ENCODE peak calls at places on chromosomes 7 and 10, in eight cellular contexts. One of them, this sample, is unnamed.

GRCh38 chr10:8758029-8758428 is 703.5 kb downstream of the GATA3 start:
- DNase-seq in transverse colon: no peak
- DNase-seq in left lung: no peak
- DNase-seq in left ventricle myocardium inferior: no peak
- DNase-seq in ovary: no peak
- DNase-seq in choroid plexus epithelial cell: peak
- DNase-seq in endothelial cell: no peak
- DNase-seq in AG04450: no peak
- DNase-seq in this sample: no peak

GRCh38 chr10:63166742-63167258 is 33.7 kb downstream of the NRBF2 start:
- DNase-seq in choroid plexus epithelial cell: peak
- DNase-seq in AG04450: peak
- DNase-seq in left lung: no peak
- DNase-seq in ovary: no peak
- DNase-seq in left ventricle myocardium inferior: no peak
- DNase-seq in transverse colon: no peak
- DNase-seq in endothelial cell: peak
- DNase-seq in this sample: no peak

GRCh38 chr7:127629268-127629854 is 11.4 kb upstream of the PAX4 start:
- DNase-seq in transverse colon: peak
- DNase-seq in AG04450: no peak
- DNase-seq in endothelial cell: peak
- DNase-seq in left ventricle myocardium inferior: no peak
- DNase-seq in choroid plexus epithelial cell: no peak
- DNase-seq in ovary: no peak
- DNase-seq in left lung: no peak
- DNase-seq in this sample: no peak

GRCh38 chr10:131724891-131725735 is 175.7 kb upstream of the PPP2R2D start:
- DNase-seq in left lung: no peak
- DNase-seq in ovary: no peak
- DNase-seq in transverse colon: no peak
- DNase-seq in AG04450: no peak
- DNase-seq in left ventricle myocardium inferior: no peak
- DNase-seq in endothelial cell: no peak
- DNase-seq in choroid plexus epithelial cell: no peak
- DNase-seq in this sample: no peak

GRCh38 chr7:158020706-158021095 is 566.9 kb downstream of the PTPRN2 start:
- DNase-seq in AG04450: no peak
- DNase-seq in left ventricle myocardium inferior: no peak
- DNase-seq in endothelial cell: no peak
- DNase-seq in left lung: peak
- DNase-seq in transverse colon: no peak
- DNase-seq in ovary: no peak
- DNase-seq in choroid plexus epithelial cell: no peak
- DNase-seq in this sample: no peak

GRCh38 chr10:69348824-69349541 is 67.7 kb downstream of the TACR2 start:
- DNase-seq in ovary: no peak
- DNase-seq in left lung: no peak
- DNase-seq in choroid plexus epithelial cell: peak
- DNase-seq in endothelial cell: no peak
- DNase-seq in transverse colon: peak
- DNase-seq in left ventricle myocardium inferior: peak
- DNase-seq in AG04450: peak
- DNase-seq in this sample: no peak

GRCh38 chr7:19352271-19352670 is 207.1 kb upstream of the FERD3L start:
- DNase-seq in choroid plexus epithelial cell: no peak
- DNase-seq in transverse colon: no peak
- DNase-seq in left ventricle myocardium inferior: no peak
- DNase-seq in endothelial cell: no peak
- DNase-seq in AG04450: peak
- DNase-seq in ovary: no peak
- DNase-seq in left lung: no peak
- DNase-seq in this sample: no peak

GRCh38 chr7:157900011-157900410 is 563.2 kb downstream of the DNAJB6 start:
- DNase-seq in left lung: no peak
- DNase-seq in endothelial cell: no peak
- DNase-seq in left ventricle myocardium inferior: no peak
- DNase-seq in ovary: no peak
- DNase-seq in choroid plexus epithelial cell: no peak
- DNase-seq in AG04450: no peak
- DNase-seq in transverse colon: no peak
- DNase-seq in this sample: no peak

GRCh38 chr10:62852961-62853702 is 37.0 kb upstream of the EGR2 start:
- DNase-seq in endothelial cell: no peak
- DNase-seq in AG04450: no peak
- DNase-seq in left ventricle myocardium inferior: no peak
- DNase-seq in transverse colon: no peak
- DNase-seq in ovary: no peak
- DNase-seq in left lung: no peak
- DNase-seq in choroid plexus epithelial cell: no peak
- DNase-seq in this sample: no peak

GRCh38 chr7:123580406-123581161 is 21.0 kb upstream of the ASB15 start:
- DNase-seq in left ventricle myocardium inferior: no peak
- DNase-seq in transverse colon: no peak
- DNase-seq in left lung: no peak
- DNase-seq in AG04450: no peak
- DNase-seq in endothelial cell: no peak
- DNase-seq in choroid plexus epithelial cell: peak
- DNase-seq in ovary: no peak
- DNase-seq in this sample: no peak

GRCh38 chr7:29853775-29854174 is 47.5 kb downstream of the WIPF3 start:
- DNase-seq in AG04450: no peak
- DNase-seq in transverse colon: no peak
- DNase-seq in endothelial cell: no peak
- DNase-seq in choroid plexus epithelial cell: no peak
- DNase-seq in left lung: no peak
- DNase-seq in ovary: no peak
- DNase-seq in left ventricle myocardium inferior: no peak
- DNase-seq in this sample: no peak

GRCh38 chr10:79452174-79452611 is 6.8 kb upstream of the ZCCHC24 start:
- DNase-seq in AG04450: peak
- DNase-seq in transverse colon: no peak
- DNase-seq in ovary: no peak
- DNase-seq in left ventricle myocardium inferior: no peak
- DNase-seq in left lung: no peak
- DNase-seq in choroid plexus epithelial cell: no peak
- DNase-seq in endothelial cell: no peak
- DNase-seq in this sample: no peak

GRCh38 chr10:131935260-131935659 is 34.5 kb downstream of the PPP2R2D start:
- DNase-seq in endothelial cell: no peak
- DNase-seq in transverse colon: no peak
- DNase-seq in choroid plexus epithelial cell: no peak
- DNase-seq in ovary: no peak
- DNase-seq in AG04450: no peak
- DNase-seq in left lung: no peak
- DNase-seq in left ventricle myocardium inferior: no peak
- DNase-seq in this sample: no peak

GRCh38 chr10:68223535-68224165 is 8.3 kb downstream of the ATOH7 start:
- DNase-seq in endothelial cell: no peak
- DNase-seq in left lung: no peak
- DNase-seq in ovary: no peak
- DNase-seq in choroid plexus epithelial cell: no peak
- DNase-seq in AG04450: no peak
- DNase-seq in transverse colon: peak
- DNase-seq in left ventricle myocardium inferior: no peak
- DNase-seq in this sample: no peak

GRCh38 chr7:101698964-101699363 is 69.9 kb upstream of the MYL10 start:
- DNase-seq in transverse colon: no peak
- DNase-seq in left lung: no peak
- DNase-seq in endothelial cell: no peak
- DNase-seq in choroid plexus epithelial cell: no peak
- DNase-seq in left ventricle myocardium inferior: no peak
- DNase-seq in AG04450: no peak
- DNase-seq in ovary: no peak
- DNase-seq in this sample: no peak

GRCh38 chr7:138979226-138979979 is 1.8 kb downstream of the KIAA1549 start:
- DNase-seq in AG04450: no peak
- DNase-seq in transverse colon: no peak
- DNase-seq in choroid plexus epithelial cell: peak
- DNase-seq in left lung: no peak
- DNase-seq in endothelial cell: no peak
- DNase-seq in left ventricle myocardium inferior: no peak
- DNase-seq in ovary: no peak
- DNase-seq in this sample: no peak
- TF ChIP-seq CTCF in AG04450: peak
- TF ChIP-seq CTCF in transverse colon: no peak
- TF ChIP-seq CTCF in choroid plexus epithelial cell: peak
- TF ChIP-seq CTCF in left lung: no peak
- TF ChIP-seq CTCF in endothelial cell: no peak
- TF ChIP-seq CTCF in left ventricle myocardium inferior: peak
- TF ChIP-seq CTCF in ovary: no peak
- TF ChIP-seq CTCF in this sample: no peak

GRCh38 chr7:41603985-41604384 is 98.9 kb downstream of the INHBA start:
- DNase-seq in transverse colon: no peak
- DNase-seq in endothelial cell: no peak
- DNase-seq in left lung: no peak
- DNase-seq in AG04450: no peak
- DNase-seq in choroid plexus epithelial cell: no peak
- DNase-seq in left ventricle myocardium inferior: no peak
- DNase-seq in ovary: no peak
- DNase-seq in this sample: no peak

DNA sequence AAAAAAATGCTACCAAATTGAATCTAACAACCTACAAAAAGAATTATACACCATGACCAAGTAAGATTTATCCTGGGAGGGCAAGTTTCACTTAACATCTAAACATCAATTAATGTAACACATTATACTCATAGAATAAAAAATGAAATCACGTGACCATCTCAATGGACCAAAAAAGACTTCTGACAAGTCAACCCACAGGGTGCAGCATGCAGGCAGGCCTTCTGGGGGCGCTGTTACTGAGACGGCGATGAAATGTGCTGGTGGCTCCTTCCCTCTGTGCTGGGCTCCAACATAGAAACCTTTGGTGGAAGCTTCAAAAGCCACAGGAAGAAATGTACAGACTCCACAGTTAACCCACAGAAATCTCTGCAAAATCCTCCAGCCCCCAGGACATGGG is 103.1 kb downstream of the INHBA start:
- DNase-seq in endothelial cell: peak
- DNase-seq in ovary: no peak
- DNase-seq in left lung: no peak
- DNase-seq in AG04450: no peak
- DNase-seq in choroid plexus epithelial cell: no peak
- DNase-seq in transverse colon: no peak
- DNase-seq in left ventricle myocardium inferior: no peak
- DNase-seq in this sample: no peak
- TF ChIP-seq CTCF in endothelial cell: peak
- TF ChIP-seq CTCF in ovary: no peak
- TF ChIP-seq CTCF in left lung: no peak
- TF ChIP-seq CTCF in AG04450: peak
- TF ChIP-seq CTCF in choroid plexus epithelial cell: no peak
- TF ChIP-seq CTCF in transverse colon: no peak
- TF ChIP-seq CTCF in left ventricle myocardium inferior: no peak
- TF ChIP-seq CTCF in this sample: no peak

GRCh38 chr10:93757136-93757535 is 600 bp upstream of the LGI1 start:
- DNase-seq in left lung: no peak
- DNase-seq in AG04450: no peak
- DNase-seq in transverse colon: no peak
- DNase-seq in choroid plexus epithelial cell: peak
- DNase-seq in left ventricle myocardium inferior: no peak
- DNase-seq in ovary: no peak
- DNase-seq in endothelial cell: peak
- DNase-seq in this sample: no peak
- TF ChIP-seq CTCF in left lung: no peak
- TF ChIP-seq CTCF in AG04450: peak
- TF ChIP-seq CTCF in transverse colon: no peak
- TF ChIP-seq CTCF in choroid plexus epithelial cell: peak
- TF ChIP-seq CTCF in left ventricle myocardium inferior: no peak
- TF ChIP-seq CTCF in ovary: no peak
- TF ChIP-seq CTCF in endothelial cell: no peak
- TF ChIP-seq CTCF in this sample: no peak

DNA sequence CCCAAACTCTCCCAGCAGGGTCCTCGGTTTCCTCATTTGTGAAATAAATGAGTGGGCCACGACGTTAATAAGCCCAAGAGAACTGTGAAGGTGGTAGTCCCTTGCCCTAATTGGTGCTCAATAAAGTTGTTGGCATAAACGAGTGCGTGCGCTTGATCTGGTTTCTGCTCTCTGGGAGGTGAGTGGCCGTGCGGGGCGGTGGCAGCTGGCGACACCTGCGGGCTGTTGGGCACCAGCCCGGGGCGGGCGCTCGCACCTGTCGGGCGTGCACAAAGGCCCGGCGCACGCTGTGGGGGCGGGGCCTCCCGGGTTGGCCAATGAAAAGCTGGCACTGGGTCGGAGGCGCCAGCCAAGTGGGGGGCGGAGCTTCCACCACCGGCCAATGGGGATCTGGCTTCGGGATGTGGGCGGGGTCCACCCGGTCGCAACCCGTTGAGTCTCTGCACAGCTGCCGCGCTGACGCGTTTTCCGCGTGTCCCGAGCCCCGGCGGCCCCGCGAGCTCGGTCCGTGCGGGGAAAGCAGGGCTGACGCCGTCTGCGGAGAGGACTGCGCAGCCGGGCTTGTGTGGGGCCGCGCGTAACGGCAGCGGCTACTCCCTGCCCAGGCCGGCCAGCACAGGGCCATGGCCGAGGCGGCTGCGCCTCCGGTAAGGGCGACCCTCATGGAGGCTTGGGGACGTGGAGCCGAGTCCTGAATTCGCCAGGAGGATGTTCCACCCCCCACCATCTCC is 23.0 kb downstream of the ZNF783 start:
- DNase-seq in AG04450: peak
- DNase-seq in transverse colon: peak
- DNase-seq in left lung: peak
- DNase-seq in ovary: peak
- DNase-seq in left ventricle myocardium inferior: peak
- DNase-seq in choroid plexus epithelial cell: peak
- DNase-seq in endothelial cell: peak
- DNase-seq in this sample: no peak
- TF ChIP-seq CTCF in AG04450: no peak
- TF ChIP-seq CTCF in transverse colon: no peak
- TF ChIP-seq CTCF in left lung: no peak
- TF ChIP-seq CTCF in ovary: no peak
- TF ChIP-seq CTCF in left ventricle myocardium inferior: no peak
- TF ChIP-seq CTCF in choroid plexus epithelial cell: no peak
- TF ChIP-seq CTCF in endothelial cell: no peak
- TF ChIP-seq CTCF in this sample: no peak

DNA sequence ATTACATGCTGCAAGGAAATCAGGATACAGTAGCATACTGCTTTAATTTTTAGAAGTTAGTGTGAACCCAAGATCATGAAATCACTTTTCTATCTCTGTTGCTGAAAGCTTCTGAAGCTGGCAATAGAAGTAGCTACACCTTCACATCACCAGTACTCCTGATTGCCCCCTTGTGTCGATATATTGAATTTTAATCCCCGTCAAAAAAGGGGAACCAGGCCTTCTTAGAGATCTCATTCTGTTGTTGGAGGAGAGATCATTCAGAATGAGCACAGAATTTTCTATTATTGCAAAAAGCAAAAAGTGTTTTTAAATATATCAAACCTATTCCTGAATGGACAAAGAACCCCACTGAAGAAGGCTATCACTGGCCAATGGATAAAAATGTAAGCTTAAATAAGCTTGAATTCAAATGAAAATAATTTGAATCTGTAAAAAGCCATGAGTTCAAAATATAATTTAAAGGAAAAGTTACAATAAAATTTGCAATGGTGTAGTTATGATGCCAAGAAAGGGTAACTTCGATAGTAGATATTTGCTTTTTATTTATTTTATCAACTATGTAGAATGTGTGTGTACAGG is 39.7 kb upstream of the TEX47 start:
- DNase-seq in ovary: no peak
- DNase-seq in transverse colon: no peak
- DNase-seq in left ventricle myocardium inferior: no peak
- DNase-seq in endothelial cell: peak
- DNase-seq in AG04450: no peak
- DNase-seq in choroid plexus epithelial cell: peak
- DNase-seq in left lung: no peak
- DNase-seq in this sample: no peak
- TF ChIP-seq CTCF in ovary: no peak
- TF ChIP-seq CTCF in transverse colon: peak
- TF ChIP-seq CTCF in left ventricle myocardium inferior: peak
- TF ChIP-seq CTCF in endothelial cell: peak
- TF ChIP-seq CTCF in AG04450: no peak
- TF ChIP-seq CTCF in choroid plexus epithelial cell: peak
- TF ChIP-seq CTCF in left lung: peak
- TF ChIP-seq CTCF in this sample: peak